ENCODE peak calls at places on chromosomes 6 and 20, in seven cellular contexts. P, K, Y, C, W, I and N are unnamed samples.

GRCh38 chr6:10655508-10656055 is 38.8 kb downstream of the C6orf52 start:
- DNase-seq in P (no peak), K (no peak), Y (no peak), C (no peak), W (no peak), I (no peak), N (no peak)

GRCh38 chr20:17558154-17558940 is 11.5 kb upstream of the DSTN start:
- DNase-seq in P (no peak), K (peak), Y (peak), C (no peak), W (no peak), I (no peak), N (peak)

GRCh38 chr6:170284126-170284773 is 6.6 kb downstream of the DLL1 start:
- DNase-seq in P (no peak), K (no peak), Y (no peak), C (peak), W (peak), I (no peak), N (no peak)

GRCh38 chr20:37295595-37295994 is 6.1 kb downstream of the MANBAL start:
- DNase-seq in P (no peak), K (no peak), Y (no peak), C (no peak), W (no peak), I (no peak), N (no peak)

GRCh38 chr6:141402489-141402888 is 730.2 kb upstream of the GJE1 start:
- DNase-seq in P (no peak), K (no peak), Y (no peak), C (no peak), W (no peak), I (no peak), N (no peak)

GRCh38 chr6:82178084-82178758 is 69.3 kb downstream of the IBTK start:
- DNase-seq in P (no peak), K (no peak), Y (no peak), C (no peak), W (no peak), I (no peak), N (peak)

GRCh38 chr6:100099189-100100074 is 105.4 kb upstream of the MCHR2 start:
- DNase-seq in P (no peak), K (no peak), Y (no peak), C (no peak), W (no peak), I (peak), N (peak)

GRCh38 chr6:147867827-147868226 is 359.3 kb downstream of the SAMD5 start:
- DNase-seq in P (no peak), K (no peak), Y (no peak), C (no peak), W (no peak), I (no peak), N (no peak)

GRCh38 chr6:44268095-44268628 is 2.1 kb upstream of the TMEM151B start:
- DNase-seq in P (no peak), K (no peak), Y (no peak), C (no peak), W (peak), I (peak), N (peak)

GRCh38 chr6:138638626-138639025 is 134.9 kb upstream of the CCDC28A start:
- DNase-seq in P (no peak), K (no peak), Y (no peak), C (no peak), W (no peak), I (no peak), N (no peak)

GRCh38 chr20:49693435-49694171 is 20.1 kb downstream of the B4GALT5 start:
- DNase-seq in P (no peak), K (no peak), Y (no peak), C (no peak), W (no peak), I (no peak), N (no peak)

GRCh38 chr6:67594366-67594765 is 1040.7 kb upstream of the ADGRB3 start:
- DNase-seq in P (no peak), K (no peak), Y (no peak), C (no peak), W (no peak), I (no peak), N (no peak)

GRCh38 chr6:40472354-40472753 is 114.8 kb downstream of the LRFN2 start:
- DNase-seq in P (no peak), K (no peak), Y (no peak), C (no peak), W (no peak), I (no peak), N (no peak)

GRCh38 chr6:7073810-7074525 is 33.8 kb upstream of the RREB1 start:
- DNase-seq in P (no peak), K (no peak), Y (peak), C (no peak), W (no peak), I (no peak), N (no peak)

GRCh38 chr6:13296536-13296997 is 31.8 kb downstream of the TBC1D7 start:
- DNase-seq in P (no peak), K (no peak), Y (no peak), C (peak), W (no peak), I (peak), N (no peak)

GRCh38 chr6:509676-510075 is 118.1 kb downstream of the IRF4 start:
- DNase-seq in P (no peak), K (no peak), Y (no peak), C (no peak), W (no peak), I (no peak), N (peak)

GRCh38 chr6:16752206-16752867 is 8.9 kb downstream of the ATXN1 start:
- DNase-seq in P (no peak), K (no peak), Y (no peak), C (no peak), W (no peak), I (no peak), N (peak)

GRCh38 chr6:28215425-28215824 is 9.7 kb upstream of the ZSCAN9 start:
- DNase-seq in P (no peak), K (no peak), Y (no peak), C (no peak), W (no peak), I (no peak), N (no peak)

GRCh38 chr6:111602481-111603404 is 2.9 kb downstream of the TRAF3IP2 start:
- DNase-seq in P (peak), K (no peak), Y (peak), C (peak), W (peak), I (no peak), N (peak)

GRCh38 chr6:80028591-80028990 is 24.1 kb downstream of the TTK start:
- DNase-seq in P (no peak), K (no peak), Y (no peak), C (no peak), W (no peak), I (no peak), N (no peak)

GRCh38 chr6:23505021-23505420 is 621.0 kb upstream of the NRSN1 start:
- DNase-seq in P (no peak), K (peak), Y (no peak), C (no peak), W (no peak), I (no peak), N (no peak)

DNA sequence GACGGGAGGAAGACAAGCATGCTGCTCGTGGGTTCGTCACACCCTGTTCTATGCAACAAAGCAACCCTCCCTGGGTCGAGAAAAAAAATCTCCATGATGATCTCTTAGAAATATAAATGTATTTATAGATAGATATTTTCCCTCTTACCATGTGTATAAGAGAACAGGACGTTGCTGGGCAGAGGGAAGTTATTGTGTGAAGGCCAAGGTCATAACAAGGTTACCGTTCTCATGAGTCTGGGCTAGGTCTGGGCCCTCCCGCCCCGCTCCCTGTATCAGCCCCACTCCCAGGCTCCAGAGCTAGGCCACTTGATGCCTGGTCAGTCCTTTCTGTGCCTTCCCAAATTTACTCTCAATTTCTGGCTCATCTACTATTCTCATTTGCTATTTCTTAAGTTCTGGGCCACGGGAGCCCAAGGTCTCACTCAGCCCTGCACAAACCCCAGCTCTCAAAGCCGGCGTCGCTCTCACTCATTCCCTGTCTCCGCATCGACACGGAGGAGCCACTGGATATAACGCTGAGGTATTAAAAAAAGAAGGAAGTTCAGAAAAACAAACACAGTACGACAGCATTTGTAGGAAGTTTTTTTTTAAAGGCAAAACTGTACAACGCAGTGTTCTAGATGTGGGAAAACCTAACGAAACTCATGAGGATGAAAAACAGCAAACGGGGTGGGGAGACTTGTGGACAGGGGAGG is 96.8 kb downstream of the PSMG4 start:
- DNase-seq in P (no peak), K (no peak), Y (peak), C (no peak), W (peak), I (no peak), N (peak)
- H3K4me3 ChIP-seq in P (peak), K (peak), Y (no peak), C (peak), W (peak), I (peak), N (no peak)

DNA sequence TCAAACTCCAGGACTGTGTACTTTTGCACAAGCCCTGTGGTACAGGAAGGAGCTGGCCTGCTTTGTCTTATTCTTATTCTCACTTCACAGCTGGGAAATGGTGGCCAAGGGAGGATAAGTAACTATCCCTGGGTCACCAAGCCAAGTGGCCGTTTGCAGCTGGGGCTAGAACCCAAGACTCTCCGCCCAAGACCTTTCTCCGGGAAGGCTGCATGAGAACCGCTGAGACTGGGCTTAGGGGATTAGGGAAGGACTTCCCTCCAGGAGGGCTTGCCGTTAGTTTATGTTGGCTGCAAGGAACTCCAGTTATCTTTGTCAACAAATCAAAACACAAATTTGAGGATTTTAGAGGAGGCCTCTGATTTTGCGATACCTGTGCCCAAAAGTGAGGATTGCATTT is 343.2 kb upstream of the RNF24 start:
- DNase-seq in P (no peak), K (no peak), Y (no peak), C (no peak), W (no peak), I (no peak), N (no peak)
- H3K4me3 ChIP-seq in P (no peak), K (no peak), Y (no peak), C (no peak), W (no peak), I (no peak), N (no peak)

GRCh38 chr6:87728706-87729105 is 26.7 kb upstream of the AKIRIN2 start:
- DNase-seq in P (no peak), K (no peak), Y (no peak), C (no peak), W (no peak), I (no peak), N (no peak)

GRCh38 chr6:87736809-87737540 is 34.9 kb upstream of the AKIRIN2 start:
- DNase-seq in P (no peak), K (no peak), Y (no peak), C (no peak), W (no peak), I (no peak), N (no peak)

GRCh38 chr6:87730310-87730709 is 28.3 kb upstream of the AKIRIN2 start:
- DNase-seq in P (peak), K (no peak), Y (peak), C (no peak), W (peak), I (no peak), N (no peak)

GRCh38 chr6:87731080-87731479 is 29.0 kb upstream of the AKIRIN2 start:
- DNase-seq in P (no peak), K (no peak), Y (no peak), C (no peak), W (no peak), I (no peak), N (no peak)

GRCh38 chr6:87731818-87732661 is 30.0 kb upstream of the AKIRIN2 start:
- DNase-seq in P (peak), K (peak), Y (peak), C (peak), W (peak), I (no peak), N (peak)
- H3K4me3 ChIP-seq in P (no peak), K (no peak), Y (no peak), C (peak), W (peak), I (no peak), N (no peak)

GRCh38 chr6:164861964-164862363 is 447.4 kb downstream of the C6orf118 start:
- DNase-seq in P (no peak), K (no peak), Y (no peak), C (no peak), W (no peak), I (no peak), N (no peak)

GRCh38 chr6:164854526-164854925 is 454.9 kb downstream of the C6orf118 start:
- DNase-seq in P (no peak), K (no peak), Y (no peak), C (no peak), W (no peak), I (no peak), N (no peak)

GRCh38 chr6:164855281-164855680 is 454.1 kb downstream of the C6orf118 start:
- DNase-seq in P (no peak), K (no peak), Y (no peak), C (no peak), W (no peak), I (no peak), N (no peak)

GRCh38 chr6:164856138-164856537 is 453.3 kb downstream of the C6orf118 start:
- DNase-seq in P (no peak), K (no peak), Y (no peak), C (no peak), W (no peak), I (no peak), N (no peak)

DNA sequence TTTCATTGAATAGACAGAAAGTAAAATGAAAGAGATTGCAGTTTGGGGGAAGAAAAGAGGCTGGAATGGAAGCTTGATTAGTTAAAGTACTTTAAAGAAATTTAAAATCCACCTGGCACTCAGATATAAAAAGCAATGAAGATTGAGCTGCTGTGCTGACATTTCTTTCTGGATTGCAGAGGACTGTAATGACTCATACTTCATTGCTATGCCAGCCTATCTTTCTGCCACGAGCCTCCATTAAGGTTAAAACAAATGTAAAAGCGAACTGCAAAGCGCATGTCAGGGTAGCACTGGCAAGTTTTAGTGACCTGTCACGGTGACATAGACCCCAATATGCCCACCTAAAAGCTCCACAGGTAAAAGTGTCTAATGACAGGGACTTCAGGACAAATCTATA is 449.6 kb downstream of the C6orf118 start:
- DNase-seq in P (no peak), K (no peak), Y (no peak), C (no peak), W (no peak), I (no peak), N (no peak)
- H3K4me3 ChIP-seq in P (no peak), K (no peak), Y (no peak), C (no peak), W (no peak), I (no peak), N (no peak)

DNA sequence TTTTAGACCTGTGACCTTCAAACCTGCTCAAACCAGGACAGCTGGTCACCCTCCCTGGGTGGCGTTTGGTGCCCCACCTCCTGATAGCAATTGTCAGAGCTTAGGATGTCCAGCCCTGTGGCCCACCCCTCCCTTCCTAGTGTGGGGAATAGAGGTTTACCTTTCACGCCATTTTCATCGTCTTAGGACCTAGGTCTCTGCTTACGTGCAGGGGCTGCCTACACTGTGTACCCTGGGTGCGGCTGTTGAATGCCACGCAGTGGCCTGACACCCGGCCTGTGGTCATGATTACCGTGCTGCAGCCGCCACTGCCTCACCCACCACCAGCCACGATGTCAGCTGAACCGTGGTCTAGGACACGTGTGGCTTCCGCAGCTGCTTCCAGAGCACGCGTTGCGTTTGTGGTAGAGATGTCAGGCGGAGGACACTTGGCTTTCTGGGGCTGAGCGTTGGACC is 157.3 kb downstream of the DTNBP1 start:
- DNase-seq in P (no peak), K (no peak), Y (no peak), C (peak), W (peak), I (no peak), N (no peak)
- H3K4me3 ChIP-seq in P (peak), K (peak), Y (no peak), C (peak), W (peak), I (no peak), N (no peak)

GRCh38 chr20:53828673-53829085 is 235.0 kb upstream of the ZNF217 start:
- DNase-seq in P (no peak), K (peak), Y (no peak), C (no peak), W (no peak), I (peak), N (peak)
- H3K4me3 ChIP-seq in P (peak), K (peak), Y (peak), C (peak), W (peak), I (peak), N (no peak)

GRCh38 chr20:4811661-4812181 is 90.0 kb downstream of the PRND start:
- DNase-seq in P (peak), K (no peak), Y (peak), C (peak), W (peak), I (peak), N (no peak)

GRCh38 chr20:4810446-4811019 is 88.8 kb downstream of the PRND start:
- DNase-seq in P (no peak), K (no peak), Y (no peak), C (peak), W (no peak), I (no peak), N (no peak)

GRCh38 chr20:4811257-4811656 is 89.5 kb downstream of the PRND start:
- DNase-seq in P (no peak), K (no peak), Y (no peak), C (no peak), W (no peak), I (no peak), N (no peak)

GRCh38 chr20:4808872-4809271 is 87.2 kb downstream of the PRND start:
- DNase-seq in P (no peak), K (no peak), Y (no peak), C (no peak), W (no peak), I (no peak), N (no peak)

GRCh38 chr20:4809707-4810106 is 88.0 kb downstream of the PRND start:
- DNase-seq in P (no peak), K (no peak), Y (no peak), C (peak), W (no peak), I (peak), N (no peak)
- H3K4me3 ChIP-seq in P (no peak), K (no peak), Y (no peak), C (no peak), W (no peak), I (peak), N (no peak)

DNA sequence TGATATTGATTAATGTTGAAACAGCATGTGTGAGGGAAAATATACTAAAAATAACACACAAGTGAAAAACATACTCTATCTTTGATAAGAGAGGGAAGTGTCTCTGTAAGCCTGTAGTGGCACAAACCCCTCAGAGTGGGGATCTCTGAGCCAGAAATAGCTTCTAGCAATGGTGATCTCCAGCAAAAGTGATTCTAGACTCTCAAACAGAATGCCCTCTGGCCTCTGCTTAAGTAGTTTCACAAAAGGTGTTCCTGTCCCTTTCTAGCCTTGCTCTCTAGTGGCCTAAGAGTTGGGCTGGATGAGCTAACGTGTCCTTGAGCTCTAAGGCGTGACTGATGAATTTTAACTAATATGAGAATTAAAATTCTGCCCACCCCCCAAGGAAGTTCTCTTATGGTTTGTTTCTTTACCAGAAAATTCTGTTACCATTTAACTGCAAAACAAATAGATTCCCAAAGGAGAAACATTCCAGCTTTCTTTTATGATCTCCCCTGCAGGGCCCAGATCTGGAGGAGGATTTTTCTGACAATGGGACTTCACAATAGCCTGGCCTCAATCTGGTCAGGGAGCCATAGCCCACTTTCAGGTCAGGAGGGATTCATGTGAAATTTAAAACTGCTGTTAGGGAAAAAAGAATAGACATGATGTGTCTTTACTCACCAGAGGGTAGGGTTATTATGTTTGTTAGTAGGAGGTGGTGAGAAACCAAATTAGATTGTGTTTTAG is 182.5 kb upstream of the LAMP5 start:
- DNase-seq in P (no peak), K (no peak), Y (no peak), C (no peak), W (no peak), I (no peak), N (no peak)
- H3K4me3 ChIP-seq in P (no peak), K (no peak), Y (no peak), C (no peak), W (no peak), I (no peak), N (no peak)